ENCODE peak calls at places on chromosomes 16 and 17, in four cellular contexts. H, N, M and D are unnamed samples.

GRCh38 chr17:16593356-16594102 is 24.5 kb upstream of the ZNF287 start:
- DNase-seq in N (peak), H (no peak), M (no peak), D (no peak)

GRCh38 chr17:47818002-47818695 is 3.4 kb downstream of the OSBPL7 start:
- DNase-seq in N (no peak), H (no peak), M (no peak), D (no peak)

GRCh38 chr16:17939723-17940122 is 396.8 kb downstream of the NPIPA8 start:
- DNase-seq in H (no peak), M (no peak), N (no peak), D (no peak)

GRCh38 chr17:75611746-75612437 is 21.3 kb upstream of the SMIM5 start:
- DNase-seq in M (no peak), H (no peak), N (no peak), D (no peak)

GRCh38 chr17:44086364-44087311 is 16.1 kb downstream of the G6PC3 start:
- DNase-seq in N (peak), H (no peak), M (peak), D (no peak)

GRCh38 chr16:86101912-86102187 is 202.9 kb downstream of the IRF8 start:
- DNase-seq in H (no peak), N (no peak), M (no peak), D (no peak)

GRCh38 chr17:65305116-65305515 is 167.9 kb downstream of the RGS9 start:
- DNase-seq in H (no peak), N (no peak), M (no peak), D (no peak)

GRCh38 chr16:8656376-8656775 is 18.0 kb upstream of the ABAT start:
- DNase-seq in N (no peak), M (no peak), H (no peak), D (no peak)

GRCh38 chr16:81251871-81252270 is 13.4 kb downstream of the BCO1 start:
- DNase-seq in H (no peak), N (peak), M (no peak), D (no peak)

GRCh38 chr17:79363552-79364275 is 247.1 kb downstream of the RBFOX3 start:
- DNase-seq in M (peak), N (no peak), H (no peak), D (no peak)

GRCh38 chr17:68248199-68248825 is 469 bp downstream of the AMZ2 start:
- DNase-seq in M (no peak), H (no peak), N (peak), D (no peak)

GRCh38 chr16:4869147-4869790 is 22.0 kb downstream of the UBN1 start:
- DNase-seq in H (no peak), N (no peak), M (no peak), D (no peak)

GRCh38 chr16:51155199-51155607 is 4.1 kb upstream of the SALL1 start:
- DNase-seq in H (no peak), N (no peak), M (no peak), D (no peak)

GRCh38 chr17:57567278-57567677 is 177.8 kb downstream of the CCDC182 start:
- DNase-seq in H (no peak), M (no peak), N (no peak), D (no peak)

GRCh38 chr17:28394717-28395116 is 11.3 kb downstream of the SLC46A1 start:
- DNase-seq in H (no peak), N (peak), M (no peak), D (no peak)

GRCh38 chr17:71792966-71793365 is 327.9 kb upstream of the SOX9 start:
- DNase-seq in H (no peak), N (peak), M (no peak), D (no peak)

GRCh38 chr17:51820252-51820651 is 338.3 kb downstream of the CA10 start:
- DNase-seq in N (no peak), M (no peak), H (no peak), D (no peak)

GRCh38 chr17:79003661-79004411 is 5.7 kb downstream of the CANT1 start:
- DNase-seq in N (no peak), H (no peak), M (no peak), D (no peak)

GRCh38 chr17:74110467-74110866 is 93.0 kb upstream of the RPL38 start:
- DNase-seq in N (no peak), H (no peak), M (no peak), D (no peak)

GRCh38 chr16:693364-693763 is 3.2 kb upstream of the WDR24 start:
- DNase-seq in M (no peak), H (no peak), N (no peak), D (no peak)

GRCh38 chr16:15054357-15055140 is 1.3 kb downstream of the NTAN1 start:
- DNase-seq in H (no peak), N (no peak), M (no peak), D (no peak)

GRCh38 chr16:15053904-15054303 is 2.0 kb downstream of the NTAN1 start:
- DNase-seq in H (no peak), N (no peak), M (no peak), D (no peak)

GRCh38 chr16:15052747-15053476 is 3.0 kb downstream of the NTAN1 start:
- DNase-seq in N (no peak), M (no peak), H (no peak), D (no peak)

GRCh38 chr16:15057755-15058417 is 2.0 kb upstream of the NTAN1 start:
- DNase-seq in N (no peak), M (no peak), H (no peak), D (no peak)

DNA sequence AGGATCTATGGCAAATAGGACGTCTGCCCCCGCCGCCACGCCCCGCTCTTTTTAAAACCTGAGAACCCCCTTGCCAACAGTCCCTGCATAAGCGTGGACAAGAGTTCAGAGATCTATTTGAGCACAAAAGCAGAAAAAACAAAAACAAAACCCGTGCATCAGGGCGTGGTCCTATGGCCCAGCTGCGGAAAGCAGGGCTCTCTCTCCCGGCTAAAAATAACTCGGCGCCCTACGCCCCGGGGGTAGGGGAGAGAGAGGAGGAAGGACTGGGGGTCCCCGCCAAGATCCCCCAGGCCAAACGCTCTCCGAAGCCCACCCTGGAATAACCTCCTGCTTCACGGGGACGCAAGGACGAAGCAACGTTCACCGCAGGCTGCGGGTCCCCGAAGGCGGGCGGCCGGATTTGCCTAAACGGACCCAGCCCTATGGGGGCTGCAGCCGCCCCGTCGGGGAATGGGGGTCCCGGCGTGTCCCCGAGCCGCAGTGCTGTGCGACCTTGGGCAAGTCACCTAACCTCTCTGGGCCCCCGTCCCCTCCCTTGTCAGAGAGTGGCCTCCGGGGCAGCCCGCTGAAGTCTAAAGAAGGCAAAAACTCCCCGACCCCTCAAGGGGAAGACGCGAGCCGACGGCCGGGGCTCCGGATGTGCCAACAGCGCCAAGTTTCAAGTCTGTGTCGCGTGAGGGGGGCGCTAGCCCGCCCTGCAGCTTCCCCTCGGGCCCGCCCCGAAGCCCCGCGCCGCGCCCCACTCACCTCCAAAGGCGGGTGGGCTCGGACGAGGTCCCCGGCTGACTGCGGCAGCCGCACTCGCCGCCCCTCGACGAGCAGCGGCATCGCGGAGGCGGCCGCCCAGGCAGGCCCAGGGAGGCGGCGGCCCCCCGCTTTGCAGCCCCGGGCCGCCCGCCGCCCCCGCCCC is 477 bp downstream of the NTAN1 start:
- DNase-seq in M (peak), N (peak), H (no peak), D (no peak)
- TF ChIP-seq CTCF in M (no peak), N (peak), H (peak), D (peak)

GRCh38 chr17:37190493-37190892 is 185.3 kb upstream of the C17orf78 start:
- DNase-seq in M (no peak), H (no peak), N (no peak), D (no peak)
- TF ChIP-seq CTCF in M (no peak), H (no peak), N (no peak), D (peak)

DNA sequence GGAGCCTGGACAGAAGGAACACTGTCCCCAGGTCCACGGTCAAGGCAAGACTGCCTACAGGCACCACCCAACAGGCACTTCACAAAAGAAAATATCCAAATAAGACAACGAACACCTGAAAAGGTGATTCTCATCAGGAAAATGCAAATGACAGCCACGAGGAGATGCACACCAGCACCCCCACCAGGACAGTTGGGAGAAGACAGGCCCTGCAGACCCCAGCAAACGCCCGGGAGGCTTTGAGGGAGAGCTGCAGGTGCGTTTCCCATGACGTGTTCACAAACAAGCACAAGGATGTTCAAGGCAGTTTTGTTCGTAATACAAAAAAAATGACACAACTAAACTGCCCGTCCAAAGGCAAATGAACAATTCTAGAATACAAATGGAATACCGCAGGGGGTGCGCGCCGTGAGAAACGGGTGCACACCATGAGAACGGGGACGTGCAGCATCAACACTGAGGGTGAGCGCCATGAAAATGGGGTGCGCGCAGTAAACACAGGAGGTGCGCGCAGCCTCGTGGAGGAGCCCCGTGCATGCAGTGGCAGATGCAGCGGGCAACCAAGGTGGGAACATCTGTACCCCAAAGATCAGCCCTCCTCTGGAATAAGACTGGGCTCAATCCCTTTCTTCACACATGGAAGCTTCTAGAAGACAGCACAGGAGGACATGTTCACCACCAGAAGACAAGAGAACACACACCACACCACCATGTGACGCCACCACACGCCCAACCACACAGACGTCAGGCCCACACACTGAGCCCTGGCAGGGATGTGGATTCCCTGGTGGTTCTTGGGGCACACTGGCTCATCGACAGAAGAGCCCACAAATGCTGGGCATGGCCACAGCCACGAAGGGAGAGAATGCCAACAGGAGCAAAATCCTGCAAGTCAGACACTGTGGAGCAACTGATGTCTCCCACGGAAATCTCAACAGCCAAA is 91.2 kb downstream of the ZNF778 start:
- DNase-seq in M (no peak), N (no peak), H (peak), D (no peak)
- TF ChIP-seq CTCF in M (peak), N (peak), H (no peak), D (peak)

GRCh38 chr17:15258113-15258512 is 7.0 kb downstream of the PMP22 start:
- DNase-seq in M (no peak), N (no peak), H (no peak), D (no peak)

GRCh38 chr17:15260376-15261062 is 4.6 kb downstream of the PMP22 start:
- DNase-seq in M (peak), N (peak), H (peak), D (peak)

GRCh38 chr17:15261063-15261817 is 3.9 kb downstream of the PMP22 start:
- DNase-seq in M (peak), H (no peak), N (peak), D (peak)

GRCh38 chr17:15255713-15256454 is 9.2 kb downstream of the PMP22 start:
- DNase-seq in N (peak), H (no peak), M (peak), D (no peak)

GRCh38 chr17:15257316-15257925 is 7.7 kb downstream of the PMP22 start:
- DNase-seq in M (peak), H (peak), N (peak), D (peak)
- TF ChIP-seq CTCF in M (peak), H (peak), N (peak), D (peak)